ENCODE peak calls at places on chromosomes 12 and 14, in five cellular contexts. D, S, M, X and R are unnamed samples.

GRCh38 chr12:98896938-98897337 is 251.8 kb downstream of the APAF1 start:
- DNase-seq in X (no peak), S (no peak), M (no peak), D (no peak), R (no peak)

GRCh38 chr14:73424453-73424852 is 33.9 kb downstream of the NUMB start:
- DNase-seq in D (no peak), S (no peak), M (no peak), X (no peak), R (no peak)

GRCh38 chr12:52149651-52150241 is 42.1 kb downstream of the KRT80 start:
- DNase-seq in M (no peak), X (no peak), S (no peak), D (no peak), R (no peak)

GRCh38 chr12:76020731-76021672 is 10.6 kb downstream of the PHLDA1 start:
- DNase-seq in D (no peak), S (no peak), X (no peak), M (peak), R (peak)

GRCh38 chr12:4763549-4763948 is 43.3 kb downstream of the GALNT8 start:
- DNase-seq in M (peak), D (no peak), S (no peak), X (no peak), R (no peak)

GRCh38 chr14:49972199-49972671 is 79.4 kb downstream of the ARF6 start:
- DNase-seq in X (no peak), M (peak), D (peak), S (no peak), R (no peak)

GRCh38 chr12:113403435-113404415 is at the start of gene SDS:
- DNase-seq in X (peak), S (no peak), M (peak), D (no peak), R (no peak)

GRCh38 chr12:55829967-55830600 is 697 bp upstream of the DNAJC14 start:
- DNase-seq in D (peak), X (peak), S (no peak), M (peak), R (peak)

GRCh38 chr12:70417121-70417520 is 51.0 kb downstream of the KCNMB4 start:
- DNase-seq in S (no peak), D (no peak), X (no peak), M (no peak), R (no peak)

GRCh38 chr12:40099423-40099853 is 6.4 kb downstream of the SLC2A13 start:
- DNase-seq in M (peak), D (no peak), S (no peak), X (no peak), R (no peak)

GRCh38 chr12:104339663-104340062 is 36.1 kb downstream of the EID3 start:
- DNase-seq in D (no peak), X (no peak), M (no peak), S (no peak), R (no peak)

GRCh38 chr12:100987552-100988277 is 193.1 kb downstream of the ANO4 start:
- DNase-seq in S (no peak), M (no peak), D (no peak), X (no peak), R (no peak)

GRCh38 chr14:58817846-58818245 is 180.1 kb downstream of the DACT1 start:
- DNase-seq in M (no peak), X (no peak), D (no peak), S (no peak), R (no peak)

GRCh38 chr12:43882578-43883178 is 46.8 kb downstream of the TMEM117 start:
- DNase-seq in S (no peak), M (peak), X (no peak), D (no peak), R (no peak)

GRCh38 chr12:80837342-80837978 is 100.3 kb downstream of the LIN7A start:
- DNase-seq in D (no peak), X (no peak), M (no peak), S (no peak), R (no peak)

GRCh38 chr14:35213869-35214387 is 78.3 kb upstream of the PSMA6 start:
- DNase-seq in D (no peak), S (no peak), M (no peak), X (no peak), R (no peak)

GRCh38 chr12:50050410-50051280 is 6.8 kb upstream of the ASIC1 start:
- DNase-seq in D (peak), S (no peak), X (no peak), M (peak), R (no peak)

GRCh38 chr12:94571556-94571955 is 78.8 kb downstream of the TMCC3 start:
- DNase-seq in X (no peak), M (peak), D (no peak), S (no peak), R (no peak)

GRCh38 chr12:111359914-111360276 is 9.0 kb downstream of the PHETA1 start:
- DNase-seq in M (no peak), X (no peak), D (no peak), S (no peak), R (no peak)

GRCh38 chr14:50964683-50965390 is 20.6 kb upstream of the PYGL start:
- DNase-seq in S (no peak), X (no peak), M (peak), D (no peak), R (no peak)

GRCh38 chr14:70879448-70879847 is 27.8 kb upstream of the PCNX1 start:
- DNase-seq in D (no peak), M (no peak), X (no peak), S (no peak), R (no peak)

GRCh38 chr12:70314145-70314544 is 51.9 kb upstream of the KCNMB4 start:
- DNase-seq in S (no peak), M (no peak), X (no peak), D (no peak), R (no peak)

GRCh38 chr12:46661161-46661845 is 164.5 kb downstream of the SLC38A4 start:
- DNase-seq in X (no peak), S (no peak), D (no peak), M (no peak), R (no peak)

GRCh38 chr14:24231263-24232120 is 675 bp downstream of the NEDD8 start:
- DNase-seq in M (peak), X (no peak), D (peak), S (no peak), R (no peak)

GRCh38 chr12:4910502-4911315 is 1.0 kb downstream of the KCNA1 start:
- DNase-seq in M (no peak), X (no peak), D (no peak), S (no peak), R (no peak)

GRCh38 chr14:68394113-68394718 is 398.7 kb downstream of the ZFP36L1 start:
- DNase-seq in X (no peak), M (no peak), D (no peak), S (no peak), R (no peak)

GRCh38 chr14:87175175-87175574 is 817.8 kb downstream of the GALC start:
- DNase-seq in S (no peak), D (no peak), M (no peak), X (no peak), R (no peak)

GRCh38 chr12:119621878-119622277 is 28.3 kb downstream of the TMEM233 start:
- DNase-seq in S (no peak), D (no peak), X (no peak), M (no peak), R (no peak)

GRCh38 chr12:121812921-121813896 is 9.4 kb downstream of the SETD1B start:
- DNase-seq in D (no peak), S (no peak), X (peak), M (no peak), R (no peak)

GRCh38 chr14:71472281-71472960 is 459.8 kb upstream of the RGS6 start:
- DNase-seq in D (no peak), X (no peak), S (no peak), M (no peak), R (no peak)

GRCh38 chr12:104741072-104741471 is 217.0 kb downstream of the SLC41A2 start:
- DNase-seq in D (no peak), S (no peak), X (no peak), M (no peak), R (no peak)

GRCh38 chr14:50599700-50600444 is 39.9 kb downstream of the ATL1 start:
- DNase-seq in X (no peak), D (no peak), S (no peak), M (no peak), R (no peak)

GRCh38 chr12:52050116-52050770 is 999 bp upstream of the NR4A1 start:
- DNase-seq in M (no peak), X (peak), S (no peak), D (peak), R (no peak)

GRCh38 chr14:60356921-60357550 is 108.0 kb downstream of the PPM1A start:
- DNase-seq in X (no peak), M (no peak), D (no peak), S (no peak), R (no peak)

GRCh38 chr12:8035440-8036010 is 3.0 kb downstream of the FOXJ2 start:
- DNase-seq in D (no peak), S (no peak), M (no peak), X (no peak), R (no peak)

GRCh38 chr14:54050759-54051158 is 94.1 kb upstream of the BMP4 start:
- DNase-seq in S (no peak), M (no peak), X (no peak), D (no peak), R (no peak)

GRCh38 chr12:108589028-108589839 is 8.7 kb downstream of the TMEM119 start:
- DNase-seq in D (no peak), S (peak), M (no peak), X (no peak), R (no peak)

GRCh38 chr12:131867891-131868675 is 26.3 kb upstream of the ULK1 start:
- DNase-seq in D (no peak), M (no peak), X (no peak), S (no peak), R (no peak)

GRCh38 chr12:132940071-132940719 is 15.9 kb downstream of the ZNF605 start:
- DNase-seq in S (peak), X (no peak), D (no peak), M (no peak), R (no peak)
- TF ChIP-seq CTCF in S (no peak), X (no peak), D (no peak), M (no peak), R (no peak)

DNA sequence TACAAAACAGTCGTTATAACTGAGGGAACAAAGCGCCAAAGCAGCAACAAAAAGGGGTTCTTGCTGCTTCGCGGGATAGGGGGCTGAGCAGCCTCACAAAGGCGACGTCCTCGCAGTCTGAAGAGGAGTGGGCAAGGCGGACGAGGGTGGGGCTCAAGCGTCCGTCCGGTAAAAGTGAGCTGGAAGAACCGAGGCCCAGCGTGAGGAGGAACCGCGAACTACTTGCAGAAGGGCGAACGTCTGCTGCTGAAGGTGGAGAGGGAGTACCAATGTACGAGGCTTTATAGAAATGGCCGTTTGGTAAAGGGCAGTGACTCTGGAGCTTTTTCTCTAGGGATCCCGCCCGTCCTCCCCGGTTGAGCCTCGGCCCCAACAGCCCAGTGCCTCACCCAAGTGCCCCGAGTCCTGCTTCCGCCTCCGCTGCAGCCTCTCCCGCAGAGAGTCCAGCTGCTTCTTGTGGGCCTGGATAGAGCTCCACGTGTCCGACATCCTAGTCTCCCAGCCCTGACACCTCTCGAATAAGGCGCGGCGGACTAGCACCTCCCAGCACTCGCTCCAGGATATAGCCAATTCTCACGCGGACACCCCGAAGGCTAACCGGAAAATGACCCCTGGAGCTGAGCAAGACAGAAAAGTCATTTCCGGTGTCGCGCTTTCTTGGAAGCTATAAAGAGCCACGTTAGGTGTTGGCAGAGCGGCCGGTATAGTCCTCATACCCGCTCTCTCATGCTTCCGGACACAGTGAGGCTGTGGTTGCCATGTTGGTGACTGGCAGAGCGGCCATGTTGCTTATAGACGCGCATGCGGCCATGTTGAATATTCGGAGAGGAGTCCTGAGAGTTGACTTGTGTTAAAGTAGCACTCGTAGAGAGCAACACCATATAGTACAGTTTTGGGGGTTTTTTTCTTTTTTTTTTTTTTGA is at the start of gene METTL3:
- DNase-seq in X (peak), D (peak), S (peak), M (peak), R (peak)
- TF ChIP-seq CTCF in X (no peak), D (no peak), S (no peak), M (no peak), R (no peak)

DNA sequence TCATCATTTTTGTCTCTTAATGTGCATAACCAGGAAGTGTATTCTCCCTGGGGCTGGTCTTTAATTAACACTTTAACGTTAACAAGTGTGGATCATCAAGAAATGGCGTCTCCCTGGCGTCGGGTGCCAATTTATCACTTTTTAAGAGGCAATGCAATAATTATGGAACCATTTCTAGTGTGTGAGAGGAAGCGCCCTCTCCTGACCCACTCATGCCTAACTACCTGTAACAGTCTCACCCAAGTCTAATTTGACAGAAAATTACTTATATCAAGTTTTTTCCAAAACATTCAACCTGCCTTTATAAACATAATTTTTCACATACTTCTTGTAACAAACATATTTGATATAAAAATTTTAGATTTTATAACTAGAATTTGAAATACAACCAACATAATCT is 905.3 kb upstream of the MDGA2 start:
- DNase-seq in X (no peak), M (no peak), S (no peak), D (no peak), R (no peak)
- TF ChIP-seq CTCF in X (no peak), M (no peak), S (no peak), D (no peak), R (no peak)

DNA sequence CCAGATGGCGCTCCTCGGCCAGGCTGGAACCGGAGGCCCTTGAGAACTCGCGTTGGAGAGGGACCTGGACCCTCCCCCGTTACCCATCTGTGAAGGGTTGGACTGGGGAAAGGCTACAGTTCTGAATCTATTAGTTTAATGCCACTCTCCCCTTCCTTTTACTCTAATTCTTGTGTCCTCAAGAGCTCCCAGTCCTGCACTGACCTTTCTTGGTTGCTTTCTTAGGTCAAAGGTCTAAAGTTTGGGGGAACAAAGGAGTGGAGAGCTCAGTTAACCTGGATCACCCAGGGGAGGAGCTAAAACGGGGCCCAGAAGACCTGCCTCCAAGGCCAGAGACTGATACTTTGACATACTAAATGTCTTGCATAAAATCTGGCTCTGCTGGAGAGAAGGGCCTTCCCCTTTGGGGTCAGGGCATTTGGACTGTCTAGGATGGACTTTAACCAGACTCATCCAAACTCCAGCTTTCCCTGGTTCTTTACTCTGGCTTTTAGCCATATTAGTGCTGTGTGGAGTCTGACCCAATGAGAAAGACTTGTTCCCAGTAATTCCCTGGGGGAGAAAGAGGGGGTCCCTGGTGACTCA is 923 bp upstream of the MLF2 start:
- DNase-seq in D (no peak), S (no peak), X (no peak), M (no peak), R (no peak)
- TF ChIP-seq CTCF in D (no peak), S (no peak), X (no peak), M (peak), R (peak)

GRCh38 chr12:49020441-49020840 is 1.9 kb upstream of the PRKAG1 start:
- DNase-seq in X (no peak), S (no peak), D (peak), M (peak), R (no peak)

GRCh38 chr12:49021292-49021915 is 2.8 kb upstream of the PRKAG1 start:
- DNase-seq in D (peak), M (peak), X (no peak), S (no peak), R (no peak)

GRCh38 chr12:49018282-49019119 is at the start of gene PRKAG1:
- DNase-seq in S (peak), D (peak), X (peak), M (peak), R (peak)

GRCh38 chr12:49019120-49019430 is 499 bp upstream of the PRKAG1 start:
- DNase-seq in X (no peak), M (no peak), D (no peak), S (no peak), R (no peak)

DNA sequence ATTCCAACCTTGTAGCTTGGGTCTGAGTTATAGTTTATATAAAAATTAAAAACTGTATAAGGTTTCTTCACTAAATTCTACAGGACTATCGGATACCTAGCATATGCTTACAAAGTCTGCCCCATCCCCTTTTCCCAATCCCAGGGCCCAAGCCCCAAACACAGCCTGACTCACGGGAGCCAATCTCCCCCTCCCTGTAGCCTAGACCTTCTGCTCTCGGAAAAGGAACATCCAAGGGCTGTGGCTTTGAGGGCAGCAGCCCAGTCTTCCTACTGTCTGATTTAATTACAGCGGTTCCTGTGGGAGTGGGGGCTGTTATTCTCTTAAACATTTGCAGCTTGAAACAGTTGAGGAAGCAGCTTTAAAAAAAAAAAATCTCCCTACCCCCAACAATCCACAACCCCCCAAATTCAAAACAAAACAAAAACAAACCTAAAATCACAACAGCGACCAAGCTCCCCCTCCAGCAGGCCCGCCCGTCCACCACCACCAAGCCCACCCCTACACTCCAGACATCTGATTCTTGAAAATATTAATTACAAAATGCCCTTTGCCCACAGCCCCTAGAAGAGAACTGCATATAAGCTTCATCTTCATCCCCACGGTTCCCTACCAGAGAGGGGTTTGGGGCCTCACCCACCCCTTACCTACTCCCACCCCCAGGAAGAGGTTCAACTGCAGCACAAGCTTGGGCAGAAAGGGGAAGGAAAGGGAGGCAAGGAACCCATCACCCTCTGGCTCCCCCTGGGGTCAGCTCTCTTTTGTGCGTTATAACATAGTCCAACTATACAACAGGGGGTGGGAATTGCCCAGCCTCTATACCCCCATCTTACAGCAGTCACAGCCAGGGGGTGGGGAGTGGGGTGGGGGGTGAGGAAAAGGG is 1.1 kb upstream of the PRKAG1 start:
- DNase-seq in S (no peak), D (peak), M (peak), X (no peak), R (peak)
- TF ChIP-seq CTCF in S (peak), D (no peak), M (peak), X (no peak), R (no peak)